ENCODE peak calls at places on chromosome 6, in ten cellular contexts. H is uterus; B is activated CD8-positive, alpha-beta memory T cell treated with anti-CD3 and anti-CD28 coated beads for 1 hour; U is HEK293T; Q is activated CD8-positive, alpha-beta T cell treated with anti-CD3 and anti-CD28 coated beads for 36 hours; O is AG10803; Z is posterior vena cava; S is RWPE1; L is GM19239; E is sigmoid colon. V is an unnamed sample.
A peak's percentile ranks its signal among the peaks of the same experiment; 100 is the strongest.

GRCh38 chr6:134706153-134706552 is 243.7 kb downstream of the ALDH8A1 start:
- DNase-seq in L (no peak), U (no peak), Q (no peak), B (no peak), S (no peak), O (no peak), Z (no peak), E (no peak), H (no peak), V (no peak)

GRCh38 chr6:15663057-15663638 is 320 bp upstream of the DTNBP1 start:
- DNase-seq in S (peak; percentile 91), U (peak; percentile 94), Q (no peak), L (peak; percentile 81), Z (no peak), H (no peak), E (no peak), O (peak; percentile 53), B (no peak), V (peak; percentile 79)

GRCh38 chr6:2209226-2209809 is 36.1 kb downstream of the GMDS start:
- DNase-seq in Z (no peak), L (peak; percentile 26), U (peak; percentile 59), Q (peak; percentile 66), S (peak; percentile 41), B (no peak), H (no peak), E (no peak), O (no peak), V (peak; percentile 47)

GRCh38 chr6:42783876-42784738 is 2.3 kb downstream of the BICRAL start:
- DNase-seq in L (no peak), Z (no peak), E (no peak), B (no peak), O (no peak), U (no peak), Q (no peak), H (no peak), S (no peak), V (no peak)

GRCh38 chr6:91678679-91679078 is 1091.8 kb upstream of the MAP3K7 start:
- DNase-seq in Z (no peak), L (no peak), B (no peak), Q (no peak), H (no peak), E (no peak), O (no peak), S (no peak), U (no peak), V (no peak)

GRCh38 chr6:110550353-110550752 is 73.9 kb upstream of the SLC22A16 start:
- DNase-seq in S (no peak), O (no peak), L (no peak), Q (no peak), Z (no peak), B (no peak), H (no peak), U (no peak), E (no peak), V (no peak)

GRCh38 chr6:77010931-77011542 is 452.3 kb downstream of the HTR1B start:
- DNase-seq in Q (no peak), Z (peak; percentile 73), O (no peak), S (no peak), L (no peak), E (no peak), H (no peak), B (no peak), U (no peak), V (no peak)

GRCh38 chr6:46113370-46113769 is 16.4 kb upstream of the ENPP4 start:
- DNase-seq in H (no peak), Q (no peak), O (no peak), E (no peak), B (no peak), Z (no peak), S (peak; percentile 20), L (no peak), U (no peak), V (peak; percentile 47)

GRCh38 chr6:134529921-134530320 is 212.0 kb upstream of the SGK1 start:
- DNase-seq in E (no peak), L (no peak), S (no peak), Z (no peak), B (no peak), H (no peak), O (peak; percentile 55), Q (no peak), U (no peak), V (no peak)

GRCh38 chr6:139743629-139744028 is 369.2 kb upstream of the CITED2 start:
- DNase-seq in L (no peak), S (peak; percentile 94), Z (no peak), U (no peak), Q (no peak), O (peak; percentile 97), H (no peak), B (no peak), E (no peak), V (peak; percentile 77)

GRCh38 chr6:143952947-143953346 is 55.1 kb downstream of the PLAGL1 start:
- DNase-seq in H (no peak), Q (no peak), O (no peak), U (no peak), L (no peak), E (no peak), B (no peak), Z (no peak), S (no peak), V (no peak)

GRCh38 chr6:160733045-160733646 is 31.1 kb downstream of the PLG start:
- DNase-seq in Z (no peak), L (no peak), B (no peak), O (peak; percentile 63), Q (peak; percentile 47), H (peak; percentile 33), S (peak; percentile 56), U (peak; percentile 63), E (no peak), V (peak; percentile 54)

GRCh38 chr6:44545224-44545623 is 157.7 kb downstream of the CDC5L start:
- DNase-seq in O (no peak), L (no peak), Z (no peak), H (no peak), U (no peak), E (no peak), B (no peak), S (no peak), Q (no peak), V (no peak)

V was measured in LoVo.